ENCODE peak calls at places on chromosomes 2 and 18, in six cellular contexts. G is left ventricle myocardium inferior; P is CD8-positive, alpha-beta T cell; M is endothelial cell of umbilical vein; S is HCT116; D is naive thymus-derived CD4-positive, alpha-beta T cell. N is an unnamed sample.
A peak's percentile ranks its signal among the peaks of the same experiment; 100 is the strongest.

GRCh38 chr2:72975017-72975416 is 57.7 kb downstream of the EMX1 start:
- DNase-seq in G (no peak), P (no peak), M (no peak), S (no peak), D (no peak), N (no peak)

GRCh38 chr2:222264791-222265320 is 33.9 kb downstream of the PAX3 start:
- DNase-seq in G (no peak), P (no peak), M (no peak), S (no peak), D (no peak), N (no peak)

GRCh38 chr2:239275037-239275685 is 125.7 kb downstream of the HDAC4 start:
- DNase-seq in G (peak; percentile 78), P (peak; percentile 65), M (no peak), S (peak; percentile 97), D (peak; percentile 83), N (peak; percentile 84)

GRCh38 chr18:56173542-56174220 is 464.7 kb downstream of the TXNL1 start:
- DNase-seq in G (no peak), P (no peak), M (peak; percentile 18), S (no peak), D (no peak), N (no peak)

GRCh38 chr18:57627488-57627887 is 5.9 kb upstream of the NARS1 start:
- DNase-seq in G (no peak), P (no peak), M (peak; percentile 31), S (no peak), D (no peak), N (no peak)

GRCh38 chr2:10650746-10651145 is 39.0 kb downstream of the NOL10 start:
- DNase-seq in G (no peak), P (no peak), M (no peak), S (no peak), D (no peak), N (no peak)

GRCh38 chr2:71460595-71461303 is 7.4 kb downstream of the DYSF start:
- DNase-seq in G (no peak), P (no peak), M (peak; percentile 72), S (peak; percentile 32), D (no peak), N (no peak)

GRCh38 chr2:180122874-180123273 is 115.8 kb upstream of the CWC22 start:
- DNase-seq in G (no peak), P (no peak), M (no peak), S (no peak), D (no peak), N (no peak)

GRCh38 chr2:195961873-195962272 is 106.8 kb downstream of the DNAH7 start:
- DNase-seq in G (no peak), P (no peak), M (no peak), S (no peak), D (no peak), N (no peak)

GRCh38 chr2:218743072-218743471 is 32.4 kb downstream of the TTLL4 start:
- DNase-seq in G (no peak), P (no peak), M (no peak), S (no peak), D (no peak), N (no peak)
- H3K4me1 ChIP-seq in G (peaks cover 28% of the 10 kb centered on the region), P (no peaks in the 10 kb centered on the region), M (no peaks in the 10 kb centered on the region), S (peaks cover 9% of the 10 kb centered on the region), D (no peaks in the 10 kb centered on the region), N (no peaks in the 10 kb centered on the region)

GRCh38 chr2:97714950-97715652 is 1.7 kb downstream of the ZAP70 start:
- DNase-seq in G (peak; percentile 5), P (no peak), M (no peak), S (no peak), D (no peak), N (peak; percentile 52)
- H3K4me1 ChIP-seq in G (peaks cover 10% of the 10 kb centered on the region), P (peaks cover 85% of the 10 kb centered on the region), M (no peaks in the 10 kb centered on the region), S (peaks cover 1% of the 10 kb centered on the region), D (peaks cover 70% of the 10 kb centered on the region), N (no peaks in the 10 kb centered on the region)

GRCh38 chr2:178069551-178069950 is 3.0 kb downstream of the PDE11A start:
- DNase-seq in G (no peak), P (no peak), M (no peak), S (no peak), D (no peak), N (no peak)

GRCh38 chr2:178070824-178071223 is 1.8 kb downstream of the PDE11A start:
- DNase-seq in G (no peak), P (no peak), M (no peak), S (no peak), D (no peak), N (no peak)

GRCh38 chr2:178074123-178075005 is 1.8 kb upstream of the PDE11A start:
- DNase-seq in G (no peak), P (no peak), M (peak; percentile 12), S (no peak), D (no peak), N (no peak)

GRCh38 chr2:178072383-178073301 is at the start of gene PDE11A:
- DNase-seq in G (peak; percentile 72), P (no peak), M (peak; percentile 52), S (peak; percentile 75), D (peak; percentile 4), N (peak; percentile 90)

DNA sequence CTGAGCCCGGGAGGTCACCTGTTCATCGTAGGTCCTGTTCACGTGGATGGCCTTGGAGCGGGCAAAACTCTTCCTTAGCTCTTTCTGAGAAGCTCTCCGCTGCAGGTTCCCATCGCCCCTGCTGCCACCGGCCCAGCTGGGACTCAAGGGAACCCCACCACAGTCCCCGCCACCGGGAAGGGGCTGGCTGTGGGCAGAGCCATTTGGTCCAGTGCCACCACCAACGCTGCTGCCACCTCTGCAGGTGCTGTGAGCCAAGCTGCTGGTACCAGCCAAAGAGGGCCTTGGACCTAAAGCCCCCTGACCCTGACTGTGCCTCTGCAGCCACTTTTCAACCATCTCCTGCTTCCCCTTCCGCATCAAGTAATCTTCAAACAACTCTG is 586 bp downstream of the PDE11A start:
- DNase-seq in G (no peak), P (no peak), M (no peak), S (no peak), D (no peak), N (no peak)
- H3K4me1 ChIP-seq in G (peaks cover 14% of the 10 kb centered on the region), P (no peaks in the 10 kb centered on the region), M (peaks cover 16% of the 10 kb centered on the region), S (peaks cover 33% of the 10 kb centered on the region), D (no peaks in the 10 kb centered on the region), N (no peaks in the 10 kb centered on the region)

GRCh38 chr2:96881349-96882195 is 11.7 kb upstream of the SEMA4C start:
- DNase-seq in G (no peak), P (no peak), M (no peak), S (no peak), D (no peak), N (no peak)

GRCh38 chr2:96882230-96882629 is 12.3 kb upstream of the SEMA4C start:
- DNase-seq in G (no peak), P (no peak), M (no peak), S (no peak), D (no peak), N (no peak)

GRCh38 chr2:96878796-96879544 is 9.1 kb upstream of the SEMA4C start:
- DNase-seq in G (no peak), P (no peak), M (no peak), S (no peak), D (no peak), N (no peak)

GRCh38 chr2:96879545-96880040 is 9.7 kb upstream of the SEMA4C start:
- DNase-seq in G (no peak), P (no peak), M (no peak), S (no peak), D (no peak), N (no peak)

GRCh38 chr2:96880891-96881273 is 11.0 kb upstream of the SEMA4C start:
- DNase-seq in G (no peak), P (no peak), M (no peak), S (no peak), D (no peak), N (no peak)
- H3K4me1 ChIP-seq in G (peaks cover 42% of the 10 kb centered on the region), P (no peaks in the 10 kb centered on the region), M (no peaks in the 10 kb centered on the region), S (peaks cover 19% of the 10 kb centered on the region), D (no peaks in the 10 kb centered on the region), N (peaks cover 17% of the 10 kb centered on the region)